ENCODE peak calls at places on chromosome 6, in six cellular contexts. K, D, W, Q, B and E are unnamed samples.

GRCh38 chr6:3805448-3806123 is 43.6 kb upstream of the FAM50B start:
- DNase-seq in B (no peak), W (no peak), K (no peak), Q (no peak), D (peak), E (no peak)

GRCh38 chr6:101666256-101666655 is 272.7 kb downstream of the GRIK2 start:
- DNase-seq in W (no peak), D (peak), B (no peak), K (no peak), Q (no peak), E (no peak)

GRCh38 chr6:1864496-1864895 is 254.8 kb downstream of the FOXC1 start:
- DNase-seq in Q (no peak), B (no peak), K (no peak), D (peak), W (no peak), E (no peak)

GRCh38 chr6:122829456-122829855 is 40.4 kb downstream of the SMPDL3A start:
- DNase-seq in K (no peak), B (no peak), Q (no peak), D (no peak), W (no peak), E (no peak)

GRCh38 chr6:95905132-95905531 is 110.6 kb upstream of the FUT9 start:
- DNase-seq in B (no peak), W (no peak), Q (no peak), K (no peak), D (no peak), E (no peak)

GRCh38 chr6:41560440-41561192 is 14.4 kb downstream of the FOXP4 start:
- DNase-seq in Q (no peak), K (no peak), W (no peak), B (no peak), D (no peak), E (peak)

GRCh38 chr6:169046483-169047192 is 207.0 kb downstream of the THBS2 start:
- DNase-seq in W (no peak), K (no peak), Q (no peak), D (no peak), B (no peak), E (no peak)

GRCh38 chr6:127737009-127737486 is 160.1 kb downstream of the C6orf58 start:
- DNase-seq in Q (peak), W (peak), K (peak), D (peak), B (peak), E (peak)

GRCh38 chr6:75296811-75297779 is 12.5 kb upstream of the TMEM30A start:
- DNase-seq in W (peak), B (no peak), D (peak), Q (no peak), K (peak), E (no peak)

GRCh38 chr6:126721581-126722145 is 381.7 kb downstream of the CENPW start:
- DNase-seq in B (no peak), K (no peak), D (no peak), Q (no peak), W (no peak), E (no peak)

GRCh38 chr6:2127484-2127911 is 117.9 kb downstream of the GMDS start:
- DNase-seq in Q (no peak), B (peak), K (peak), D (no peak), W (no peak), E (no peak)

GRCh38 chr6:80638222-80639055 is 532.0 kb downstream of the BCKDHB start:
- DNase-seq in D (peak), W (peak), K (no peak), B (peak), Q (peak), E (no peak)

GRCh38 chr6:125019281-125019680 is 57.0 kb downstream of the RNF217 start:
- DNase-seq in Q (no peak), K (no peak), B (no peak), D (no peak), W (no peak), E (no peak)

GRCh38 chr6:106117579-106117978 is 31.4 kb downstream of the PRDM1 start:
- DNase-seq in W (no peak), D (no peak), K (no peak), B (no peak), Q (no peak), E (no peak)

GRCh38 chr6:17505062-17505476 is 95.0 kb upstream of the FAM8A1 start:
- DNase-seq in W (peak), K (no peak), Q (no peak), D (peak), B (no peak), E (no peak)

GRCh38 chr6:73548458-73549446 is 27.9 kb upstream of the EEF1A1 start:
- DNase-seq in K (no peak), D (peak), W (no peak), Q (no peak), B (no peak), E (no peak)

GRCh38 chr6:151111670-151112069 is 128.1 kb upstream of the AKAP12 start:
- DNase-seq in Q (no peak), B (no peak), D (no peak), K (no peak), W (peak), E (no peak)

GRCh38 chr6:148309301-148309700 is 33.3 kb upstream of the SASH1 start:
- DNase-seq in Q (no peak), K (no peak), W (no peak), B (no peak), D (no peak), E (no peak)

GRCh38 chr6:118263929-118264486 is 284.1 kb upstream of the PLN start:
- DNase-seq in K (peak), Q (no peak), B (no peak), W (peak), D (peak), E (no peak)

GRCh38 chr6:160534050-160534696 is 129.9 kb downstream of the LPA start:
- DNase-seq in B (no peak), D (peak), Q (peak), W (peak), K (peak), E (no peak)

GRCh38 chr6:132247381-132248159 is 153.7 kb downstream of the MOXD1 start:
- DNase-seq in D (no peak), W (no peak), K (no peak), B (no peak), Q (no peak), E (no peak)

GRCh38 chr6:21634582-21634981 is 41.0 kb downstream of the SOX4 start:
- DNase-seq in W (no peak), B (no peak), Q (no peak), K (no peak), D (peak), E (no peak)

DNA sequence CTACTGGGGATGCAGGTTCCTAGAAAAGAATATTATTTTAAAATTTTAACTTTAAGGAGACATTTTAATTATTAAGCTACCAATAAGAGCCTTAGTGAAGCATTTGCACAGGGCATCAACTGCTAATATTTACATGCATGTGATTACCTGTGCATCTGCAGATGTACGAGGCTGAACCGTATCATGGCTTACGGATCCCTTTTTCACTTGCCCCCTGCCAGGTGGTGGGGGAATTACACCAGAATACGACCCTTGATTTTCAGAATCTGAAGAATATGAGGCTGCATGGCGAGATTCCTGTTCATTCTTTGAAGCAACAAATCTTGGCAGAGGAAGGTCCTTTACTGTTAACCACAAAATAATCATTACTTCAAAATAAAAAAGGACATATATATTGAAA is 42.7 kb downstream of the REPS1 start:
- DNase-seq in W (peak), Q (no peak), K (peak), B (no peak), D (peak), E (no peak)
- H3K27ac ChIP-seq in W (peak), Q (no peak), K (no peak), B (no peak), D (no peak), E (no peak)

GRCh38 chr6:108005961-108006360 is 48.0 kb upstream of the SEC63 start:
- DNase-seq in W (no peak), D (no peak), K (no peak), Q (no peak), B (no peak), E (no peak)

GRCh38 chr6:108002365-108003221 is 44.6 kb upstream of the SEC63 start:
- DNase-seq in D (peak), K (no peak), B (no peak), Q (no peak), W (no peak), E (no peak)

GRCh38 chr6:108004861-108005260 is 46.9 kb upstream of the SEC63 start:
- DNase-seq in Q (no peak), D (no peak), W (no peak), B (no peak), K (no peak), E (no peak)

GRCh38 chr6:107999341-107999740 is 41.3 kb upstream of the SEC63 start:
- DNase-seq in Q (no peak), K (no peak), W (no peak), B (no peak), D (no peak), E (no peak)

GRCh38 chr6:108001696-108002231 is 43.8 kb upstream of the SEC63 start:
- DNase-seq in D (peak), B (no peak), W (no peak), K (no peak), Q (no peak), E (no peak)
- TF ChIP-seq GABPA in D (no peak), B (no peak), W (no peak), K (no peak), Q (no peak), E (no peak)

GRCh38 chr6:35044771-35045275 is 96.3 kb downstream of the TCP11 start:
- DNase-seq in D (no peak), W (peak), K (no peak), B (no peak), Q (no peak), E (no peak)
- TF ChIP-seq POLR2AphosphoS5 in D (no peak), W (no peak), K (no peak), B (no peak), Q (no peak), E (peak)

GRCh38 chr6:45574885-45575284 is 197.2 kb upstream of the SUPT3H start:
- DNase-seq in Q (no peak), W (no peak), D (no peak), K (no peak), B (no peak), E (peak)

GRCh38 chr6:45572833-45573232 is 195.1 kb upstream of the SUPT3H start:
- DNase-seq in Q (no peak), D (no peak), K (no peak), W (no peak), B (no peak), E (no peak)

GRCh38 chr6:45574013-45574412 is 196.3 kb upstream of the SUPT3H start:
- DNase-seq in W (no peak), Q (no peak), B (no peak), D (peak), K (no peak), E (peak)

GRCh38 chr6:45577836-45578504 is 200.2 kb upstream of the SUPT3H start:
- DNase-seq in K (no peak), Q (no peak), W (no peak), D (no peak), B (no peak), E (no peak)

DNA sequence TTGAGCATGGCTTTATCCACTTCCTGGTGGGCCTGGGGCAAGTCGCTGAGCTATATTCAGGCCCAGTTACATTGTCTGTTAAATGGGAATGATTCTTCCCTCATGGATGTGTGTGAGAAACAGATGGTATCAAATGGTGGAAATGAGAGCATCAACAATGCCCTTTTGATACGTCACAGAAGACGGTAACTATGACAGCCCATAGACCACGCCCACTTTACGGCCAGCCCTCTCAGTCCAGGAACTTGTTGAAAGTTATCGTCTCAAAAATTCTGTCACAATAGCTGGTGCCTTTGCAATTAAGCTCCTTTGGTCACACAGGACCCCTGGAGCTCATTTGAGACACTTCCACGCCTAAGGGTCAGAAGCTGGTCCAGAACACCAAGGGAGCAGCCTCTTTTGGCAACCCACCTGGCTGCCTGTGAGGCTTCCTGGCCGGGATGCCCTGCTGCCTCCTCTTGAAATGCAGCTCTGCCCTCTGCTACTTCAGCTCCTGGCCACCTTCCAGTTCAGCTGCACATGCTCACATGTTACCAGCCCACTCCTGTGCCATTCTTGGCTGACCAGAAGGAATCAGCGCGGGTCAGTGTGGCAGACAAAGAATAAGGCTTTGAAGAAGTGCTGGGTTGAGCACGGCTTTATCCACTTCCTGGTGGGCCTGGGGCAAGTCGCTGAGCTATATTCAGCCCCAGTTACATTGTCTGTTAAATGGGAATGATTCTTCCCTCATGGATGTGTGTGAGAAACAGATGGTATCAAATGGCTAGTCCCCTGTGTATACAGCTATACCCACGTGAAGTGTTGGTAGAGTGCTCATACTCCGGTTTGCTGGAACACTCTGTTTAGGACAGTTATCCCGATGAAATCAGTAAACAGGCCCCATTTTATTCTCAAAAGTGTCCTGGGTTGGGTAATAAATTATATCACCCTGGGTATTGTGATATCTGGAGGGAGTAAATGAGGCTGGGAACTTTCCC is 199.2 kb upstream of the SUPT3H start:
- DNase-seq in K (peak), B (no peak), Q (no peak), W (no peak), D (no peak), E (no peak)
- H3K27ac ChIP-seq in K (no peak), B (no peak), Q (no peak), W (peak), D (no peak), E (no peak)

GRCh38 chr6:43699564-43700186 is 12.1 kb upstream of the MRPS18A start:
- DNase-seq in W (no peak), B (no peak), Q (no peak), K (no peak), D (peak), E (no peak)

GRCh38 chr6:43695078-43695966 is 7.7 kb upstream of the MRPS18A start:
- DNase-seq in W (no peak), B (no peak), D (no peak), Q (no peak), K (no peak), E (no peak)

GRCh38 chr6:43702147-43702521 is 14.5 kb upstream of the MRPS18A start:
- DNase-seq in B (no peak), D (no peak), Q (no peak), K (no peak), W (no peak), E (no peak)

GRCh38 chr6:43695967-43696291 is 8.3 kb upstream of the MRPS18A start:
- DNase-seq in B (no peak), D (peak), K (no peak), Q (no peak), W (no peak), E (no peak)

GRCh38 chr6:43698584-43699349 is 11.2 kb upstream of the MRPS18A start:
- DNase-seq in D (no peak), W (no peak), Q (no peak), B (no peak), K (no peak), E (no peak)
- TF ChIP-seq GABPA in D (no peak), W (no peak), Q (no peak), B (no peak), K (no peak), E (no peak)